ENCODE peak calls at places on chromosome 9, in five cellular contexts. F is anterior cingulate cortex, G is colonic mucosa, Q is body of pancreas, M is AG08395. T is an unnamed sample.

GRCh38 chr9:12640021-12640587 is 53.1 kb upstream of the TYRP1 start:
- DNase-seq in F (no peak), G (no peak), Q (no peak), M (peak), T (peak)

GRCh38 chr9:128127568-128127989 is at the start of gene PTGES2:
- DNase-seq in F (peak), G (peak), Q (peak), M (peak), T (peak)

GRCh38 chr9:123679330-123679987 is 250.5 kb downstream of the DENND1A start:
- DNase-seq in F (no peak), G (no peak), Q (no peak), M (peak), T (no peak)

GRCh38 chr9:116450378-116451139 is 236.5 kb upstream of the TRIM32 start:
- DNase-seq in F (no peak), G (no peak), Q (no peak), M (no peak), T (no peak)

GRCh38 chr9:114452219-114453169 is 52.8 kb downstream of the WHRN start:
- DNase-seq in F (no peak), G (peak), Q (no peak), M (no peak), T (no peak)

GRCh38 chr9:130899051-130899748 is 2.6 kb upstream of the QRFP start:
- DNase-seq in F (no peak), G (peak), Q (no peak), M (no peak), T (no peak)

GRCh38 chr9:91376239-91376638 is 14.5 kb upstream of the AUH start:
- DNase-seq in F (no peak), G (no peak), Q (no peak), M (peak), T (no peak)

GRCh38 chr9:3880851-3881250 is 355.1 kb upstream of the RFX3 start:
- DNase-seq in F (no peak), G (no peak), Q (no peak), M (peak), T (no peak)

GRCh38 chr9:137305060-137305787 is 3.2 kb upstream of the NRARP start:
- DNase-seq in F (peak), G (peak), Q (peak), M (peak), T (no peak)

GRCh38 chr9:91119147-91119546 is 242.6 kb downstream of the AUH start:
- DNase-seq in F (peak), G (no peak), Q (no peak), M (peak), T (peak)

GRCh38 chr9:130117816-130118632 is 54.2 kb upstream of the NCS1 start:
- DNase-seq in F (no peak), G (no peak), Q (no peak), M (peak), T (peak)

GRCh38 chr9:95857122-95857521 is 18.4 kb upstream of the ERCC6L2 start:
- DNase-seq in F (no peak), G (no peak), Q (no peak), M (no peak), T (no peak)

GRCh38 chr9:130157079-130157478 is 15.1 kb upstream of the NCS1 start:
- DNase-seq in F (no peak), G (no peak), Q (no peak), M (peak), T (no peak)

GRCh38 chr9:136572003-136572595 is 26.3 kb upstream of the NOTCH1 start:
- DNase-seq in F (no peak), G (no peak), Q (no peak), M (peak), T (no peak)

GRCh38 chr9:19619221-19619620 is 169.6 kb downstream of the SLC24A2 start:
- DNase-seq in F (peak), G (no peak), Q (no peak), M (no peak), T (no peak)

GRCh38 chr9:135080286-135081263 is 6.9 kb upstream of the OLFM1 start:
- DNase-seq in F (no peak), G (no peak), Q (no peak), M (no peak), T (no peak)

GRCh38 chr9:121886759-121887485 is 206.2 kb downstream of the TTLL11 start:
- DNase-seq in F (no peak), G (peak), Q (no peak), M (no peak), T (no peak)

GRCh38 chr9:2943016-2943415 is 99.1 kb upstream of the PUM3 start:
- DNase-seq in F (no peak), G (no peak), Q (no peak), M (no peak), T (no peak)

GRCh38 chr9:15509931-15510788 is 610 bp downstream of the PSIP1 start:
- DNase-seq in F (peak), G (peak), Q (no peak), M (peak), T (no peak)

GRCh38 chr9:136625101-136626065 is 37.3 kb upstream of the EGFL7 start:
- DNase-seq in F (peak), G (peak), Q (peak), M (peak), T (no peak)